ENCODE peak calls at places on chromosomes 7 and 10, in nine cellular contexts. T is AG09319; G is endothelial cell; Z is A172; C is HS-5; I is upper lobe of left lung; R is lung microvascular endothelial cell; S is neuronal stem cell; P is stimulated activated CD4-positive, alpha-beta T cell treated with anti-CD3 and anti-CD28 coated beads, Interleukin-4, amount 100 ng/mL, for 4 hours. E is an unnamed sample.

GRCh38 chr7:140159487-140159886 is 17.3 kb downstream of the KDM7A start:
- DNase-seq in R (no peak), I (no peak), C (peak), T (no peak), P (no peak), Z (no peak), G (no peak), S (no peak), E (no peak)

GRCh38 chr10:67976292-67977245 is 92.1 kb downstream of the SIRT1 start:
- DNase-seq in R (peak), G (no peak), C (no peak), P (no peak), Z (no peak), S (no peak), I (peak), T (no peak), E (no peak)

GRCh38 chr10:125155669-125156068 is 4.7 kb downstream of the CTBP2 start:
- DNase-seq in G (no peak), Z (no peak), I (no peak), P (no peak), T (no peak), C (no peak), S (no peak), R (no peak), E (no peak)

GRCh38 chr10:74896788-74897527 is 70.6 kb downstream of the KAT6B start:
- DNase-seq in T (no peak), Z (no peak), G (no peak), S (no peak), I (no peak), P (no peak), R (no peak), C (no peak), E (no peak)

GRCh38 chr10:4651404-4652037 is 174.5 kb upstream of the AKR1E2 start:
- DNase-seq in S (no peak), R (no peak), P (no peak), T (no peak), C (no peak), Z (no peak), G (no peak), I (no peak), E (no peak)

GRCh38 chr7:155217629-155218028 is 80.0 kb upstream of the INSIG1 start:
- DNase-seq in P (no peak), G (no peak), I (no peak), T (no peak), Z (no peak), R (no peak), S (no peak), C (no peak), E (no peak)

GRCh38 chr10:124734311-124735166 is 9.6 kb downstream of the FAM53B start:
- DNase-seq in G (no peak), P (no peak), S (no peak), R (no peak), Z (no peak), I (no peak), T (no peak), C (no peak), E (no peak)

GRCh38 chr7:30020535-30020934 is 6.0 kb downstream of the FKBP14 start:
- DNase-seq in T (no peak), I (no peak), C (no peak), R (no peak), G (no peak), Z (no peak), S (no peak), P (no peak), E (no peak)

GRCh38 chr7:1979591-1980560 is 252.9 kb downstream of the MAD1L1 start:
- DNase-seq in T (no peak), G (no peak), R (no peak), I (no peak), S (no peak), P (no peak), C (no peak), Z (no peak), E (no peak)

GRCh38 chr10:117262296-117263293 is 21.7 kb downstream of the SLC18A2 start:
- DNase-seq in C (no peak), R (no peak), S (no peak), T (no peak), G (no peak), Z (no peak), I (no peak), P (no peak), E (no peak)

GRCh38 chr7:134886353-134887057 is 99.8 kb upstream of the AGBL3 start:
- DNase-seq in R (peak), T (no peak), Z (peak), C (peak), I (no peak), P (no peak), S (no peak), G (no peak), E (no peak)

GRCh38 chr7:93941956-93942355 is 20.4 kb downstream of the GNG11 start:
- DNase-seq in Z (no peak), T (no peak), C (no peak), S (no peak), R (no peak), P (no peak), I (no peak), G (no peak), E (no peak)

GRCh38 chr7:327991-328702 is 38.2 kb downstream of the FOXL3 start:
- DNase-seq in C (no peak), I (no peak), T (no peak), S (no peak), G (no peak), Z (no peak), R (no peak), P (no peak), E (no peak)

GRCh38 chr7:55020481-55020871 is 1.7 kb downstream of the EGFR start:
- DNase-seq in R (no peak), C (peak), G (no peak), I (peak), T (no peak), S (no peak), P (no peak), Z (no peak), E (no peak)

GRCh38 chr10:7686351-7687171 is 16.6 kb upstream of the ITIH2 start:
- DNase-seq in T (no peak), Z (no peak), G (no peak), I (peak), S (no peak), C (no peak), P (no peak), R (no peak), E (no peak)

GRCh38 chr7:3107889-3108570 is 64.4 kb upstream of the CARD11 start:
- DNase-seq in T (no peak), Z (no peak), G (no peak), S (no peak), R (no peak), C (no peak), I (no peak), P (no peak), E (no peak)

GRCh38 chr10:63437334-63437949 is 28.3 kb downstream of the JMJD1C start:
- DNase-seq in I (no peak), G (no peak), S (no peak), P (no peak), C (no peak), R (no peak), T (no peak), Z (peak), E (no peak)

GRCh38 chr7:105304040-105304895 is 84.5 kb downstream of the SRPK2 start:
- DNase-seq in R (no peak), G (no peak), C (no peak), P (no peak), Z (peak), I (no peak), T (peak), S (no peak), E (no peak)

GRCh38 chr7:116591202-116592040 is 66.6 kb downstream of the CAV1 start:
- DNase-seq in P (no peak), S (no peak), I (no peak), G (no peak), R (peak), T (no peak), Z (peak), C (no peak), E (no peak)

GRCh38 chr7:157516311-157516710 is 179.5 kb downstream of the DNAJB6 start:
- DNase-seq in C (no peak), P (no peak), G (no peak), Z (no peak), T (no peak), R (no peak), S (no peak), I (no peak), E (no peak)

GRCh38 chr10:58010076-58010475 is 257.6 kb downstream of the IPMK start:
- DNase-seq in Z (no peak), C (no peak), S (no peak), P (no peak), R (no peak), I (no peak), T (no peak), G (no peak), E (no peak)

GRCh38 chr7:47088329-47089067 is 493.4 kb downstream of the TNS3 start:
- DNase-seq in P (no peak), I (peak), T (peak), S (peak), C (peak), G (peak), R (peak), Z (peak), E (peak)

GRCh38 chr7:28355553-28356319 is 56.6 kb upstream of the CREB5 start:
- DNase-seq in R (no peak), T (no peak), G (no peak), I (no peak), C (no peak), S (no peak), Z (no peak), P (no peak), E (no peak)

GRCh38 chr10:22308390-22308789 is 7.8 kb upstream of the COMMD3 start:
- DNase-seq in T (no peak), C (no peak), R (no peak), G (no peak), P (no peak), Z (peak), S (no peak), I (no peak), E (no peak)

E was measured in neural crest cell.